ENCODE peak calls at places on chromosomes 3 and 15, in eight cellular contexts. J is stimulated activated CD4-positive, alpha-beta T cell treated with anti-CD3 and anti-CD28 coated beads, Interleukin-12 subunit alpha, Interleukin-12 subunit beta, amount 100 ng/mL, for 4 hours; N is stimulated activated CD8-positive, alpha-beta memory T cell treated with anti-CD3 and anti-CD28 coated beads, Interleukin-7, amount 100 ng/mL, for 1 hour; Q is retina; A is nephron progenitor cell; C is HS-5; H is activated T-helper 1 cell treated with Interleukin-2 at 50 U/mL for 16 hours; L is cardiac fibroblast. Y is an unnamed sample.

GRCh38 chr15:34799149-34799824 is 3.9 kb upstream of the ACTC1 start:
- DNase-seq in J (no peak), N (no peak), Q (peak; percentile 76), A (peak; percentile 15), C (no peak), H (no peak), L (no peak), Y (no peak)

GRCh38 chr3:191350389-191351090 is 20.2 kb upstream of the UTS2B start:
- DNase-seq in J (no peak), N (no peak), Q (no peak), A (no peak), C (no peak), H (no peak), L (peak; percentile 39), Y (no peak)

GRCh38 chr3:121493431-121493830 is 52.4 kb downstream of the POLQ start:
- DNase-seq in J (no peak), N (no peak), Q (no peak), A (no peak), C (no peak), H (no peak), L (no peak), Y (no peak)

GRCh38 chr3:107938128-107938527 is 152.7 kb downstream of the CD47 start:
- DNase-seq in J (no peak), N (no peak), Q (peak; percentile 23), A (no peak), C (peak; percentile 64), H (no peak), L (peak; percentile 74), Y (no peak)

GRCh38 chr3:25894101-25894500 is 104.2 kb downstream of the OXSM start:
- DNase-seq in J (no peak), N (no peak), Q (no peak), A (no peak), C (no peak), H (no peak), L (no peak), Y (no peak)

GRCh38 chr15:97600190-97600589 is 360.3 kb upstream of the ARRDC4 start:
- DNase-seq in J (no peak), N (no peak), Q (no peak), A (no peak), C (no peak), H (no peak), L (no peak), Y (no peak)

GRCh38 chr3:183490653-183491052 is 62.2 kb upstream of the MCF2L2 start:
- DNase-seq in J (no peak), N (no peak), Q (no peak), A (no peak), C (no peak), H (no peak), L (peak; percentile 55), Y (no peak)

GRCh38 chr3:70108072-70108471 is 108.5 kb downstream of the SAMMSON start:
- DNase-seq in J (no peak), N (no peak), Q (no peak), A (peak; percentile 44), C (no peak), H (no peak), L (peak; percentile 20), Y (peak; percentile 42)

GRCh38 chr15:70576683-70577082 is 186.7 kb downstream of the UACA start:
- DNase-seq in J (no peak), N (no peak), Q (no peak), A (no peak), C (no peak), H (no peak), L (no peak), Y (no peak)

GRCh38 chr3:168212664-168213255 is 117.0 kb upstream of the GOLIM4 start:
- DNase-seq in J (no peak), N (no peak), Q (peak; percentile 54), A (no peak), C (no peak), H (no peak), L (peak; percentile 3), Y (no peak)

GRCh38 chr3:197615430-197615829 is 59.7 kb upstream of the BDH1 start:
- DNase-seq in J (no peak), N (no peak), Q (no peak), A (no peak), C (no peak), H (no peak), L (no peak), Y (no peak)

GRCh38 chr3:53764376-53764775 is 81.8 kb downstream of the CHDH start:
- DNase-seq in J (no peak), N (no peak), Q (no peak), A (no peak), C (no peak), H (no peak), L (no peak), Y (no peak)

GRCh38 chr3:194632211-194632982 is 822 bp downstream of the TMEM44 start:
- DNase-seq in J (no peak), N (no peak), Q (no peak), A (no peak), C (no peak), H (no peak), L (peak; percentile 61), Y (no peak)

GRCh38 chr3:122466701-122467240 is 48.0 kb downstream of the KPNA1 start:
- DNase-seq in J (no peak), N (no peak), Q (no peak), A (no peak), C (no peak), H (no peak), L (no peak), Y (no peak)

GRCh38 chr3:197260491-197261163 is 37.8 kb downstream of the DLG1 start:
- DNase-seq in J (no peak), N (no peak), Q (no peak), A (no peak), C (no peak), H (no peak), L (no peak), Y (no peak)

Y was measured in activated CD4-positive, CD25-positive, alpha-beta regulatory T cell treated with anti-CD3 and anti-CD28 coated beads, Interleukin-2, amount 50 U/mL, for 72 hours.